ENCODE peak calls at places on chromosomes 1 and 21, in four cellular contexts. Y is H1, A is HepG2, W is K562. J is an unnamed sample. For H3K4me1, the result is how much of the 10 kb centered on the place peaks cover.

GRCh38 chr1:97898948-97899347 is 21.9 kb downstream of the DPYD start:
- DNase-seq in Y (no peak), W (no peak), A (no peak), J (no peak)

GRCh38 chr1:25711555-25712298 is 88.3 kb upstream of the SELENON start:
- DNase-seq in Y (no peak), W (peak), A (no peak), J (no peak)

GRCh38 chr21:34878501-34878900 is 170.6 kb downstream of the RUNX1 start:
- DNase-seq in Y (no peak), W (no peak), A (peak), J (no peak)

GRCh38 chr1:216903389-216903754 is 180.1 kb upstream of the ESRRG start:
- DNase-seq in Y (no peak), A (no peak), W (no peak), J (no peak)

GRCh38 chr1:43318831-43319230 is 18.0 kb downstream of the TIE1 start:
- DNase-seq in A (no peak), Y (no peak), W (no peak), J (no peak)

GRCh38 chr1:182568647-182569284 is 20.3 kb downstream of the RNASEL start:
- DNase-seq in A (no peak), Y (no peak), W (no peak), J (no peak)

GRCh38 chr1:84913025-84913892 is 20.3 kb upstream of the LPAR3 start:
- DNase-seq in W (no peak), A (no peak), Y (no peak), J (no peak)

GRCh38 chr21:39529026-39529425 is 77.3 kb downstream of the SH3BGR start:
- DNase-seq in W (no peak), A (no peak), Y (no peak), J (no peak)

GRCh38 chr1:25912076-25912831 is 6.0 kb upstream of the STMN1 start:
- DNase-seq in Y (no peak), A (no peak), W (no peak), J (no peak)

GRCh38 chr1:225877570-225877969 is 4.6 kb downstream of the TMEM63A start:
- DNase-seq in Y (no peak), A (peak), W (no peak), J (no peak)

GRCh38 chr1:6465461-6466005 is 440 bp downstream of the TNFRSF25 start:
- DNase-seq in W (no peak), A (no peak), Y (no peak), J (no peak)

GRCh38 chr1:2969870-2970291 is 51.4 kb upstream of the ACTRT2 start:
- DNase-seq in Y (no peak), W (no peak), A (no peak), J (no peak)

GRCh38 chr1:150012611-150013010 is 2.1 kb upstream of the OTUD7B start:
- DNase-seq in A (no peak), Y (no peak), W (no peak), J (no peak)

GRCh38 chr1:112957133-112957812 is 1.3 kb upstream of the SLC16A1 start:
- DNase-seq in A (peak), Y (peak), W (peak), J (peak)

GRCh38 chr1:167065481-167065880 is 24.7 kb downstream of the GPA33 start:
- DNase-seq in W (no peak), A (no peak), Y (no peak), J (no peak)

GRCh38 chr1:43366179-43366578 is 1.6 kb downstream of the ELOVL1 start:
- DNase-seq in Y (no peak), A (no peak), W (peak), J (no peak)

GRCh38 chr21:26057488-26058170 is 112.9 kb downstream of the APP start:
- DNase-seq in W (no peak), A (no peak), Y (no peak), J (no peak)
- TF ChIP-seq HDAC6 in W (no peak), A (no peak), Y (no peak), J (no peak)

GRCh38 chr1:180862305-180862704 is 50.4 kb upstream of the KIAA1614 start:
- DNase-seq in Y (no peak), W (no peak), A (no peak), J (no peak)
- TF ChIP-seq EP300 in Y (no peak), W (no peak), A (no peak), J (no peak)

DNA sequence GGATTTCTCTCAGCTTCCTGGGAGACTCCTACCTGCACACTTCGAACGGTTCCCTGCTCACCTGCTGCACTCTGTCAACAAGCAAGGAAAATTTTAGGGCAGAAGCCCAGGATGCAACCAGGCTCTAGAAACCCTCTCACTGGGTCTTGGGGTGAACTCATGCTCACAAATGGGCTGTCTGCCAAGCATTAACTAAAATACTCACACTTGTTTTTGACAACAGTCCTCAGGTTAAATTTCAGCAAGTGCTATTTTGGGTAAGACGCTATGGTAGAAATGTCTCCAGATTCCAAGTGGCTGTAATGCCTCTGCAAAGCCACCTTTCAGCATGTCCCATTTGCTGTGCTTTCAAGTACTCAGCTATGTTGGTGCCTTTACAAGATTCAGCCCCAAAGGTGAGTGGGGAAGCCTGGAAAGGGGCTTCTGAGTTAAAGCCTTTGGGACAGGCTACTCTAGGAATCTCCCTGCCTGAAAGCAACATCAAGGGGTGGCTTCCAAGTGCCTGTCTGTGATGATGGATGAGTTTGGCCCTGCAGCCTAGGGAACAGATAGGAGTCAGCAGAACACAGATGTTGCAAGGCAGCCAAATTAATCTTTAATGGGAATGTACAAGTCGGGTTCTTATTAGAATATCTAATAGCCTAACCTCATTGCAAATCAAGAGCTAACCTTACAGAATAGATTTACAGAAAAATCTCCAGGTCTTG is 211.9 kb upstream of the SPAG17 start:
- DNase-seq in W (no peak), A (no peak), Y (no peak), J (no peak)
- H3K4me1 ChIP-seq in W (under half), A (under half), Y (under half), J (under half)

DNA sequence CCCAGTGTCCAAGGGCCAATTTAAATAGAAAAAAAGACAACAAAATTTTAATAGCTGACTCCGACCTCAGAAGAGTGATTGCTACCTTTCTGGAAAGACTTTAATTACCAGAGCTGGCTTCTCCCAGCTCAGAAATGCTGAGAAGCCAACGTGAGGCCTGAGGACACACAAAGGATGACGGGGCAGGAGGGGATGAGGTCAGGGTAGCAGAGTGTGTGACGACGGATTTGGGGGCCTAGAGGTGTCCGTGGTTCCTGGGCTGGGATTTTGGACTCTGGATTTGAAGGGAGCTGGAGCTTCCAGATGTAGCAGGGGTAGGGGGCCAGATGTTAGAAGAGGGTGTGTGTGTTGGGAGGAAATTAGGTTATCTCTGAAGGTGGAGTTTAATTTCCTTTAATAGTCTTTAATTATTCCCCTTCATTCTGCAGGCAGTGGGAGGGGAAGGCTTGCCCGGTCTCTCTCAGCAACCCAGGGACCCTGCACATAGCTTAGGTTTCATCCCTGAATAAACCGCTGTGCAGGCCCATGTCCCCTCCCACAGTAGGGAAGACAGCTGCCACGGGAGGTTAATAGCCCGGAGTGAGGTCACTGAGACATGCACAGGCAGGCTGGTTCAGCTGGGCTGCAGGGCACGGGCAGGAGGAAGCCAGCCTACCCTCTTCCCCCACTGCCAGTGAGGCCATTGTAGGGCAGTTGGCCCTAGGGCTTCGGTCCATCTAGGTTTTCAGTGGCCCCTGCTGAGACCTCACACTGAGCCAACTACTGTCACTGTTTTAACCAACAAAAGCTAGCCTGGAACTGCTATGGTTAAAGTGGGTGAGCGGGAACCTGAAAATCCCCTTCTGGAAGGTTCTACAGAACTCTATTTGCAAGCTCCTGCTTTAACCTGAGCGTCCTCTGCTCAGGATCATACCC is 3.8 kb upstream of the PADI3 start:
- DNase-seq in A (no peak), W (no peak), Y (no peak), J (no peak)
- TF ChIP-seq HDAC6 in A (no peak), W (no peak), Y (no peak), J (no peak)